ENCODE peak calls at places on chromosomes 12 and 14, in four cellular contexts. One of them, this sample, is unnamed.

GRCh38 chr14:95886366-95886765 is 9.7 kb downstream of the TUNAR start:
- DNase-seq in suprapubic skin: no peak
- DNase-seq in tibial nerve: no peak
- DNase-seq in transverse colon: no peak
- DNase-seq in this sample: no peak

GRCh38 chr12:112180422-112180821 is 55.1 kb downstream of the TRAFD1 start:
- DNase-seq in suprapubic skin: no peak
- DNase-seq in tibial nerve: no peak
- DNase-seq in transverse colon: no peak
- DNase-seq in this sample: no peak

GRCh38 chr14:75906680-75907280 is 75.0 kb downstream of the TGFB3 start:
- DNase-seq in suprapubic skin: no peak
- DNase-seq in tibial nerve: peak; percentile 44
- DNase-seq in transverse colon: peak; percentile 68
- DNase-seq in this sample: peak; percentile 63

GRCh38 chr12:98543701-98544100 is 28.3 kb downstream of the TMPO start:
- DNase-seq in suprapubic skin: no peak
- DNase-seq in tibial nerve: no peak
- DNase-seq in transverse colon: no peak
- DNase-seq in this sample: no peak

GRCh38 chr12:111313833-111314259 is 55.0 kb downstream of the PHETA1 start:
- DNase-seq in suprapubic skin: peak; percentile 77
- DNase-seq in tibial nerve: peak; percentile 29
- DNase-seq in transverse colon: peak; percentile 66
- DNase-seq in this sample: peak; percentile 70

GRCh38 chr12:68812553-68813241 is 4.7 kb downstream of the MDM2 start:
- DNase-seq in suprapubic skin: no peak
- DNase-seq in tibial nerve: no peak
- DNase-seq in transverse colon: no peak
- DNase-seq in this sample: no peak

GRCh38 chr12:81598205-81598604 is 160.9 kb downstream of the PPFIA2 start:
- DNase-seq in suprapubic skin: no peak
- DNase-seq in tibial nerve: no peak
- DNase-seq in transverse colon: no peak
- DNase-seq in this sample: no peak

GRCh38 chr12:132305991-132306884 is 23.2 kb downstream of the GALNT9 start:
- DNase-seq in suprapubic skin: no peak
- DNase-seq in tibial nerve: no peak
- DNase-seq in transverse colon: no peak
- DNase-seq in this sample: no peak

GRCh38 chr14:62301911-62302310 is 539.7 kb downstream of the SNAPC1 start:
- DNase-seq in suprapubic skin: no peak
- DNase-seq in tibial nerve: no peak
- DNase-seq in transverse colon: no peak
- DNase-seq in this sample: no peak

GRCh38 chr14:52086755-52087154 is 17.9 kb upstream of the NID2 start:
- DNase-seq in suprapubic skin: no peak
- DNase-seq in tibial nerve: no peak
- DNase-seq in transverse colon: no peak
- DNase-seq in this sample: no peak

GRCh38 chr14:26385302-26385701 is 212.5 kb downstream of the NOVA1 start:
- DNase-seq in suprapubic skin: no peak
- DNase-seq in tibial nerve: no peak
- DNase-seq in transverse colon: no peak
- DNase-seq in this sample: no peak

GRCh38 chr12:51793201-51793600 is 55.3 kb downstream of the FIGNL2 start:
- DNase-seq in suprapubic skin: no peak
- DNase-seq in tibial nerve: no peak
- DNase-seq in transverse colon: no peak
- DNase-seq in this sample: no peak

GRCh38 chr12:32399045-32399372 is 349 bp upstream of the FGD4 start:
- DNase-seq in suprapubic skin: no peak
- DNase-seq in tibial nerve: no peak
- DNase-seq in transverse colon: peak; percentile 88
- DNase-seq in this sample: no peak
- TF ChIP-seq EP300 in suprapubic skin: no peak
- TF ChIP-seq EP300 in tibial nerve: no peak
- TF ChIP-seq EP300 in transverse colon: peak; percentile 34
- TF ChIP-seq EP300 in this sample: no peak

DNA sequence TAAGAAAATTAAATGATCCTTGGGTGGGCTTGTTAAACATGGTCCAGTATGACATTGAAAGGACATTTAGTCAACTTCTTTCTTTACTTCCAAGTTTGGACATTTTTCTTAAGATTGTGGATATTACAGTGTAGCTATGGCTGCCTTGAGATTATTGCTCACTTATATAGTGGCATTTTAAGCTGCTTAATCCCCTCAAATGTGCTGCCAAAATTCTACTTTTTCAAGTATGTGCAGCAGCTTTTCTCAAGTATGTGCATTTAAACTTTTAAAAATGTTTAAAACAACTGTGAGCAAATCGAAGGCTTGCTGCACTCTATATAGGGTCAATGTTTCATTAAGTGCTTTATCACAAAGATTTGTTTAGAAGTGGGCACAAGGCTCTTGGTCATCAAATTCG is 7.4 kb downstream of the TXNRD1 start:
- DNase-seq in suprapubic skin: no peak
- DNase-seq in tibial nerve: no peak
- DNase-seq in transverse colon: no peak
- DNase-seq in this sample: no peak
- TF ChIP-seq EP300 in suprapubic skin: no peak
- TF ChIP-seq EP300 in tibial nerve: no peak
- TF ChIP-seq EP300 in transverse colon: no peak
- TF ChIP-seq EP300 in this sample: no peak

DNA sequence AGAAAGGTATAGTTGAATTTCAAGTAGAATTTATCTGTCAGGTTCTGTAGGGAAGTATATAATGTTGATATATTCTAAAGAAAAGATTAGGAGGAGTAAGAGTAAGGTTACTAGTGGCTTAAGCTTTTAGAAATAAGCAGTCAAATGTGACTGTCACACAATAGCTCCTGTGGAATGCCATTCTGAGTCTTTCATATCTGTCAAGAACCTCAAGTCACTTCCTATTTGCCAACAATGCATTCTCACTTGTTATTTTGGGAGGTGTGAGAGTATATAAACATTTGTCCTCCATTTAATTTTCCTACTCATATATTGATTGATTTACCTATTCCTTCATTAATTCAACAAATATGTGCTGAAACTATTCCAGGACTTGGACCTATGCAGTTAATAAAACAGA is 11.7 kb downstream of the CLEC9A start:
- DNase-seq in suprapubic skin: no peak
- DNase-seq in tibial nerve: no peak
- DNase-seq in transverse colon: no peak
- DNase-seq in this sample: no peak
- TF ChIP-seq EP300 in suprapubic skin: no peak
- TF ChIP-seq EP300 in tibial nerve: no peak
- TF ChIP-seq EP300 in transverse colon: no peak
- TF ChIP-seq EP300 in this sample: no peak

DNA sequence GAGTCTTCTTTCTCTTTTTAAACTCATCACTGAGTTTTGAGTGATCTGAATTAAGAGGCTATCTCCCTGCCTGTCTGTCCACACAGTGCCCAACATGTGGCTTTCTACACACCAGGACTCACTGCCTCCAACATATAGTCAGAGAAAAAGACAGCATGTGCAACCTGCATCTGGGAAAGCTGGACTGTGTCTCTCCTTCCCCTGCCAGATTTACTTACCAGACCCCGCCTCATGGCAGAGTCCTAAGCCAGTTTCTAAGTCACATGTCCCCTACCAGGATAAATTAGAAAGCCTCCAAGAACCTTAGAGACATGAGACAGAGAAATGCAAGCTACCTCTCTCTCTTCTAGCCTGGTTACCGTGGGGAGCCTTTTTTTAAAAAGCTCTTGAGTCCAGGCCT is 2.7 kb upstream of the HDAC7 start:
- DNase-seq in suprapubic skin: no peak
- DNase-seq in tibial nerve: no peak
- DNase-seq in transverse colon: no peak
- DNase-seq in this sample: no peak
- TF ChIP-seq EP300 in suprapubic skin: no peak
- TF ChIP-seq EP300 in tibial nerve: no peak
- TF ChIP-seq EP300 in transverse colon: no peak
- TF ChIP-seq EP300 in this sample: no peak

DNA sequence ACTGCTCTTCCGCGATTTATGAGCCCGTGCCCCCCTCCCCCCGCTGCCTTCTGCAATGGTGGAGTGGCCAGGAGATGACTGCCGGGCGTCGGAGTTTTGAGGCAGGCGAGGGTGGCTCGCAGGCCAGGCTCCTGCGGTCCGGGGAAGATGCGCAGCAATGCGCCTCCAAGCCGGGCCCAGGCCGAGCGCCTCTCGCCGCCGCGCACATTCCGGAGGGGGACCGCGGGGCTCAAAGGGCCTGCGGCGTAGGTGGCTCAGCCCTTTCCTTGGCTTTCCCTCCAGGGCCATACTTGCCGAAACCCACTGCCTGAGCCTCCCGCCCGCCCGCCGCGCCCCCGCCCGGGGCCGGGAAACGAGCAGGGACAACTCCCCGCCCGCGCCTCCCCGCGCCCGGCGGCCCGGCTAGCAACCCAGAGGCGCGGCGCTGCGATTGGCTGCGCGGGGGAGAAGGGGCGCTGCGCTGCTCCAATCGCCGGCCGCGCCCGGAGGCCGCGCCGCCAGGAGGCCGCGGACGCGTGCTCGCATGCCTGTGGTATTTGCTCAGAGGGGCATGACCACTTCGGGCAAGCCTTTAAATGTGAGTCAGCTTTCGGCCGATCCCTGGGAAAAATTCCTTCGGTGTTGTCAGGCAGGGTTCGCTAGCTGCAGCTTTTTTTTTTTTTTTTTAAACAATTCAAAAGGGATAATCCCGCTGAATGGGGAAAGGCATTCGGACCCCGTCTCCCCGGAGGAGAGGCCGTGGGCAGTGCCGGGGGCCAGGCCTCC is 157.9 kb upstream of the PARP11 start:
- DNase-seq in suprapubic skin: peak; percentile 92
- DNase-seq in tibial nerve: peak; percentile 77
- DNase-seq in transverse colon: peak; percentile 92
- DNase-seq in this sample: peak; percentile 86
- TF ChIP-seq EP300 in suprapubic skin: no peak
- TF ChIP-seq EP300 in tibial nerve: peak; percentile 45
- TF ChIP-seq EP300 in transverse colon: no peak
- TF ChIP-seq EP300 in this sample: no peak

GRCh38 chr12:118237908-118238307 is 102.0 kb downstream of the PEBP1 start:
- DNase-seq in suprapubic skin: no peak
- DNase-seq in tibial nerve: no peak
- DNase-seq in transverse colon: no peak
- DNase-seq in this sample: no peak

GRCh38 chr12:118237053-118237665 is 101.2 kb downstream of the PEBP1 start:
- DNase-seq in suprapubic skin: no peak
- DNase-seq in tibial nerve: no peak
- DNase-seq in transverse colon: no peak
- DNase-seq in this sample: no peak

DNA sequence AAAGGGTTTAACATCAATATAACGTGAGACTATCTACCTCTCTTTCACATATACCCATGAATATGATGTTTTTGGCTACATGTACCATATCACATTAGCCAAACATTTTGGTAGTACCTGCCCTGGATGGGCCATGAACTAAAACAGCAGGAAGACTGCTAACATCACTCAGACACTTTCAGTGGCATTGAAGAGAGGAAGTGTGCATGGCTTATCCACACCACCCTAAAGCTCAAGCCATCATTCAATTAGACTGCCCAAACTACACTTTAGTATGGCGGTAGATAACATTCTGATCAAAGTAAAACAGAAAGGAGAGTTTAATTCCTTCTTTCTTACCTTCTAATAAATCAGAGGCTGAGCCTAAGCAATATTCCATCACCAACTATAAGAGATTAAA is 103.0 kb downstream of the PEBP1 start:
- DNase-seq in suprapubic skin: no peak
- DNase-seq in tibial nerve: no peak
- DNase-seq in transverse colon: no peak
- DNase-seq in this sample: no peak
- TF ChIP-seq EP300 in suprapubic skin: no peak
- TF ChIP-seq EP300 in tibial nerve: no peak
- TF ChIP-seq EP300 in transverse colon: no peak
- TF ChIP-seq EP300 in this sample: no peak

GRCh38 chr12:85299058-85299457 is 19.0 kb downstream of the ALX1 start:
- DNase-seq in suprapubic skin: no peak
- DNase-seq in tibial nerve: no peak
- DNase-seq in transverse colon: no peak
- DNase-seq in this sample: no peak
- TF ChIP-seq EP300 in suprapubic skin: no peak
- TF ChIP-seq EP300 in tibial nerve: no peak
- TF ChIP-seq EP300 in transverse colon: no peak
- TF ChIP-seq EP300 in this sample: no peak

DNA sequence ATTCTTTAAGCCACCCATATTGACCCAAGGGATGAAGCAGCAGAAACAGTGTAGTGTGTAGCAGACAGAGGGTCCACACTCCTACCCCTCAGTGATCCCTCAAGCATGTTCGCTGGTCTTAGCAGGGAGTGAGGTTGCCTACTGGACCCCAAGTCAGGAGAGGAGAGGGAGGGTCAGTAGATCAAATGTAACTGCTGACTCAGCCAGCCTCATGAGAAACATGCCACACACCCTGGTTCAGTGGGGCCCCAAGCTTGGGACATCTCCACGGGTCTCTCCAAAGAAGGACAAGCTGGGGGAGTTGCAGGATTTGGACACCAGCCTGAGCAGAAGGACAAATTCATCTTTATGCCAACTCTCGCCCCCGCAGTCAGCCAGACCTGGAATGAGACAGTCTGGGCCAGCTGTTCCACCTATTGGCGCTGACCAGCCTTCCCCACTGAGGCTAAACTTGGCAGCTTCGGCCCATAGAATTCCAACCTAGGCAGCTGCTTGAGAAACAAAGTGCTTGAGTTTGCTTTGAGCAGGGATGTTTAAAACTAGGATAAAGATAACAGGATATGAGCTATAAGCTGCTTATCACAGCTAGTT is 66.0 kb upstream of the ACTN1 start:
- DNase-seq in suprapubic skin: no peak
- DNase-seq in tibial nerve: no peak
- DNase-seq in transverse colon: no peak
- DNase-seq in this sample: no peak
- TF ChIP-seq EP300 in suprapubic skin: no peak
- TF ChIP-seq EP300 in tibial nerve: no peak
- TF ChIP-seq EP300 in transverse colon: no peak
- TF ChIP-seq EP300 in this sample: no peak

GRCh38 chr12:57380300-57380699 is 50.5 kb downstream of the R3HDM2 start:
- DNase-seq in suprapubic skin: no peak
- DNase-seq in tibial nerve: no peak
- DNase-seq in transverse colon: no peak
- DNase-seq in this sample: no peak

GRCh38 chr12:57372233-57372632 is 58.6 kb downstream of the R3HDM2 start:
- DNase-seq in suprapubic skin: no peak
- DNase-seq in tibial nerve: no peak
- DNase-seq in transverse colon: no peak
- DNase-seq in this sample: no peak

GRCh38 chr12:57381693-57382220 is 49.1 kb downstream of the R3HDM2 start:
- DNase-seq in suprapubic skin: no peak
- DNase-seq in tibial nerve: no peak
- DNase-seq in transverse colon: no peak
- DNase-seq in this sample: no peak

GRCh38 chr12:57377103-57377840 is 53.6 kb downstream of the R3HDM2 start:
- DNase-seq in suprapubic skin: no peak
- DNase-seq in tibial nerve: no peak
- DNase-seq in transverse colon: no peak
- DNase-seq in this sample: no peak
- TF ChIP-seq EP300 in suprapubic skin: no peak
- TF ChIP-seq EP300 in tibial nerve: no peak
- TF ChIP-seq EP300 in transverse colon: no peak
- TF ChIP-seq EP300 in this sample: no peak